ENCODE peak calls at places on chromosome 15, in nine cellular contexts. A is breast epithelium, P is WTC11, R is PC-9, Y is HFF-Myc, M is adrenal gland, Z is neural progenitor cell, T is fibroblast of lung, E is GM13976. W is an unnamed sample.

GRCh38 chr15:25133804-25134203 is 179.0 kb downstream of the SNRPN start:
- DNase-seq in Y (no peak), T (no peak), R (no peak), P (no peak), A (no peak), M (no peak), Z (no peak), E (no peak), W (no peak)

GRCh38 chr15:60390931-60391501 is 6.8 kb downstream of the ANXA2 start:
- DNase-seq in P (no peak), Y (no peak), M (peak; percentile 80), Z (peak; percentile 88), A (peak; percentile 54), T (peak; percentile 94), E (no peak), R (peak; percentile 65), W (peak; percentile 20)

GRCh38 chr15:35181538-35181937 is 96.4 kb upstream of the NANOGP8 start:
- DNase-seq in Y (no peak), M (no peak), T (peak; percentile 54), R (no peak), E (no peak), Z (no peak), P (no peak), A (no peak), W (no peak)

GRCh38 chr15:45804028-45804427 is 169.2 kb downstream of the SQOR start:
- DNase-seq in P (no peak), T (no peak), R (no peak), A (no peak), Y (no peak), E (no peak), Z (no peak), M (no peak), W (no peak)

GRCh38 chr15:32956006-32956405 is 238.2 kb downstream of the GREM1 start:
- DNase-seq in P (no peak), Y (peak; percentile 57), A (no peak), T (peak; percentile 90), M (no peak), E (peak; percentile 49), Z (peak; percentile 64), R (no peak), W (no peak)

GRCh38 chr15:39285066-39285465 is 295.8 kb upstream of the THBS1 start:
- DNase-seq in M (no peak), Y (no peak), E (no peak), R (no peak), T (peak; percentile 88), Z (no peak), P (no peak), A (no peak), W (no peak)

GRCh38 chr15:75827691-75828090 is 15.6 kb upstream of the UBE2Q2 start:
- DNase-seq in R (no peak), Y (no peak), P (no peak), E (no peak), A (no peak), M (no peak), Z (no peak), T (no peak), W (no peak)

GRCh38 chr15:40016224-40016865 is 22.6 kb downstream of the SRP14 start:
- DNase-seq in A (no peak), P (no peak), E (no peak), M (no peak), R (no peak), Y (no peak), T (peak; percentile 55), Z (no peak), W (no peak)

GRCh38 chr15:48040166-48040817 is 80.5 kb upstream of the SLC24A5 start:
- DNase-seq in E (no peak), R (no peak), P (no peak), Z (peak; percentile 34), T (peak; percentile 66), M (peak; percentile 66), A (no peak), Y (peak; percentile 10), W (no peak)

GRCh38 chr15:95025924-95026728 is 794.8 kb downstream of the MCTP2 start:
- DNase-seq in M (peak; percentile 22), P (peak; percentile 72), T (peak; percentile 39), E (peak; percentile 7), R (no peak), Z (peak; percentile 79), A (no peak), Y (peak; percentile 46), W (no peak)

GRCh38 chr15:36959746-36960145 is 140.6 kb downstream of the MEIS2 start:
- DNase-seq in Y (no peak), E (no peak), Z (no peak), T (peak; percentile 61), A (no peak), R (no peak), P (no peak), M (no peak), W (no peak)

GRCh38 chr15:77094397-77095030 is 23.6 kb upstream of the TSPAN3 start:
- DNase-seq in E (no peak), R (no peak), M (no peak), A (no peak), Y (no peak), Z (peak; percentile 38), T (no peak), P (peak; percentile 65), W (no peak)
- TF ChIP-seq CTCF in E (no peak), R (peak; percentile 30), M (no peak), A (no peak), Y (peak; percentile 51), Z (peak; percentile 53), T (peak; percentile 11), P (no peak), W (no peak)

DNA sequence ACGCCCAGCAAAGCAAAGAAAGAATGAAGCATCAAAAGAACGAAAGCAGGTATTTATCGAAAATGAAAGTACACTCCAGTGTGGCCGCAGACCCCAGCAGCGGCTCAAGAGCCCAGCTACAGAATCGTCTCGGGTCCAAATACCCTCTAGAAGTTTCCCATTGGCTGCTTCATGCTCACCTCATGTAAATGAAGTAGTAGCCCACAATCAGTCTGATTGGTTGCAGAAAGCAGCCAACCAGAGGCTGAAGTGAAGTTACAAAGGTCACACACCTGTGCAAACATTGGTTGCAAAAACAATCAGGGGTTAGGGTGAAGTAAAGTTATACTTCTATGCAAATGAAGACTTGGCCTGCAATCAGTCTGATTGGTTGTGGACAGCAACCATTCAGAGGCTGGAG is 32.0 kb downstream of the SV2B start:
- DNase-seq in A (no peak), T (no peak), Y (no peak), E (no peak), P (no peak), Z (no peak), R (no peak), M (no peak), W (no peak)
- TF ChIP-seq CTCF in A (no peak), T (no peak), Y (no peak), E (no peak), P (no peak), Z (no peak), R (no peak), M (no peak), W (no peak)

GRCh38 chr15:58558777-58559176 is 127.0 kb downstream of the LIPC start:
- DNase-seq in T (no peak), P (no peak), Z (no peak), M (no peak), Y (no peak), E (no peak), R (no peak), A (no peak), W (no peak)
- TF ChIP-seq CTCF in T (no peak), P (no peak), Z (no peak), M (no peak), Y (no peak), E (no peak), R (no peak), A (no peak), W (no peak)

GRCh38 chr15:26864664-26865191 is 2.1 kb upstream of the GABRA5 start:
- DNase-seq in E (no peak), M (peak; percentile 49), Y (peak; percentile 9), T (peak; percentile 40), R (no peak), A (no peak), P (peak; percentile 60), Z (peak; percentile 76), W (no peak)

GRCh38 chr15:26867199-26868007 is 541 bp downstream of the GABRA5 start:
- DNase-seq in P (peak; percentile 48), E (no peak), R (no peak), M (no peak), T (no peak), Y (no peak), A (no peak), Z (peak; percentile 54), W (no peak)

GRCh38 chr15:26869628-26870027 is 2.8 kb downstream of the GABRA5 start:
- DNase-seq in P (no peak), M (no peak), E (no peak), A (no peak), Y (no peak), Z (no peak), T (no peak), R (no peak), W (no peak)

GRCh38 chr15:26868029-26868685 is 1.3 kb downstream of the GABRA5 start:
- DNase-seq in E (no peak), A (no peak), T (no peak), M (no peak), R (no peak), P (no peak), Z (no peak), Y (no peak), W (no peak)

GRCh38 chr15:26866298-26867198 is at the start of gene GABRA5:
- DNase-seq in T (peak; percentile 72), Y (no peak), R (no peak), A (no peak), M (no peak), P (peak; percentile 79), E (no peak), Z (peak; percentile 86), W (no peak)
- TF ChIP-seq CTCF in T (peak; percentile 7), Y (peak; percentile 23), R (no peak), A (no peak), M (no peak), P (no peak), E (no peak), Z (peak; percentile 60), W (no peak)

GRCh38 chr15:29116970-29117700 is 152.5 kb downstream of the NSMCE3 start:
- DNase-seq in P (no peak), Y (no peak), T (no peak), A (no peak), Z (no peak), E (no peak), R (no peak), M (no peak), W (no peak)

GRCh38 chr15:29114277-29115092 is 155.1 kb downstream of the NSMCE3 start:
- DNase-seq in T (no peak), P (no peak), Y (no peak), Z (peak; percentile 33), E (no peak), M (no peak), A (no peak), R (no peak), W (no peak)

GRCh38 chr15:29113336-29114276 is 156.0 kb downstream of the NSMCE3 start:
- DNase-seq in T (no peak), M (no peak), R (no peak), P (no peak), E (no peak), Z (no peak), A (no peak), Y (no peak), W (no peak)

GRCh38 chr15:29117778-29118177 is 151.8 kb downstream of the NSMCE3 start:
- DNase-seq in A (no peak), E (no peak), R (no peak), P (no peak), Y (no peak), T (no peak), M (no peak), Z (no peak), W (no peak)

GRCh38 chr15:29115093-29115991 is 154.3 kb downstream of the NSMCE3 start:
- DNase-seq in M (peak; percentile 18), E (peak; percentile 54), A (no peak), Z (peak; percentile 76), P (peak; percentile 69), R (no peak), Y (no peak), T (no peak), W (no peak)
- TF ChIP-seq CTCF in M (no peak), E (no peak), A (no peak), Z (peak; percentile 60), P (peak; percentile 44), R (no peak), Y (no peak), T (peak; percentile 52), W (no peak)